ENCODE peak calls at places on chromosomes 3 and 15, in ten cellular contexts. One of them, this sample, is unnamed.

GRCh38 chr3:73188707-73189106 is 127.2 kb downstream of the EBLN2 start:
- DNase-seq in LoVo: no peak
- DNase-seq in heart right ventricle: no peak
- DNase-seq in astrocyte of the spinal cord: no peak
- DNase-seq in NCI-H1092: no peak
- DNase-seq in AG08396: no peak
- DNase-seq in neuronal stem cell: no peak
- DNase-seq in amygdala: no peak
- DNase-seq in NCI-H2227 treated with DMSO at 0.1 percent for 48 hours: no peak
- DNase-seq in activated naive CD8-positive, alpha-beta T cell treated with anti-CD3 and anti-CD28 coated beads for 36 hours: no peak
- DNase-seq in this sample: no peak

GRCh38 chr15:42371125-42371524 is 11.8 kb downstream of the CAPN3 start:
- DNase-seq in NCI-H1092: no peak
- DNase-seq in neuronal stem cell: no peak
- DNase-seq in NCI-H2227 treated with DMSO at 0.1 percent for 48 hours: no peak
- DNase-seq in LoVo: peak; percentile 28
- DNase-seq in activated naive CD8-positive, alpha-beta T cell treated with anti-CD3 and anti-CD28 coated beads for 36 hours: no peak
- DNase-seq in astrocyte of the spinal cord: no peak
- DNase-seq in amygdala: no peak
- DNase-seq in heart right ventricle: no peak
- DNase-seq in AG08396: no peak
- DNase-seq in this sample: no peak

GRCh38 chr15:37931868-37932267 is 2.6 kb upstream of the TMCO5A start:
- DNase-seq in NCI-H1092: no peak
- DNase-seq in heart right ventricle: no peak
- DNase-seq in activated naive CD8-positive, alpha-beta T cell treated with anti-CD3 and anti-CD28 coated beads for 36 hours: no peak
- DNase-seq in LoVo: no peak
- DNase-seq in NCI-H2227 treated with DMSO at 0.1 percent for 48 hours: no peak
- DNase-seq in amygdala: no peak
- DNase-seq in neuronal stem cell: no peak
- DNase-seq in astrocyte of the spinal cord: peak; percentile 25
- DNase-seq in AG08396: no peak
- DNase-seq in this sample: peak; percentile 41

GRCh38 chr3:141308588-141309218 is 59.6 kb upstream of the ZBTB38 start:
- DNase-seq in LoVo: peak; percentile 63
- DNase-seq in AG08396: peak; percentile 45
- DNase-seq in NCI-H1092: peak; percentile 43
- DNase-seq in activated naive CD8-positive, alpha-beta T cell treated with anti-CD3 and anti-CD28 coated beads for 36 hours: no peak
- DNase-seq in heart right ventricle: peak; percentile 42
- DNase-seq in neuronal stem cell: peak; percentile 45
- DNase-seq in amygdala: no peak
- DNase-seq in astrocyte of the spinal cord: peak; percentile 42
- DNase-seq in NCI-H2227 treated with DMSO at 0.1 percent for 48 hours: no peak
- DNase-seq in this sample: peak; percentile 53

GRCh38 chr15:77183066-77183465 is 112.2 kb upstream of the TSPAN3 start:
- DNase-seq in NCI-H2227 treated with DMSO at 0.1 percent for 48 hours: no peak
- DNase-seq in activated naive CD8-positive, alpha-beta T cell treated with anti-CD3 and anti-CD28 coated beads for 36 hours: no peak
- DNase-seq in NCI-H1092: no peak
- DNase-seq in AG08396: no peak
- DNase-seq in neuronal stem cell: no peak
- DNase-seq in astrocyte of the spinal cord: no peak
- DNase-seq in heart right ventricle: no peak
- DNase-seq in LoVo: no peak
- DNase-seq in amygdala: no peak
- DNase-seq in this sample: no peak

GRCh38 chr3:101170806-101171558 is 149.4 kb downstream of the IMPG2 start:
- DNase-seq in amygdala: no peak
- DNase-seq in NCI-H1092: no peak
- DNase-seq in NCI-H2227 treated with DMSO at 0.1 percent for 48 hours: no peak
- DNase-seq in LoVo: no peak
- DNase-seq in heart right ventricle: no peak
- DNase-seq in neuronal stem cell: no peak
- DNase-seq in astrocyte of the spinal cord: no peak
- DNase-seq in AG08396: no peak
- DNase-seq in activated naive CD8-positive, alpha-beta T cell treated with anti-CD3 and anti-CD28 coated beads for 36 hours: no peak
- DNase-seq in this sample: no peak

GRCh38 chr3:173257797-173258196 is 116.8 kb upstream of the SPATA16 start:
- DNase-seq in neuronal stem cell: no peak
- DNase-seq in NCI-H2227 treated with DMSO at 0.1 percent for 48 hours: no peak
- DNase-seq in heart right ventricle: no peak
- DNase-seq in astrocyte of the spinal cord: no peak
- DNase-seq in NCI-H1092: no peak
- DNase-seq in activated naive CD8-positive, alpha-beta T cell treated with anti-CD3 and anti-CD28 coated beads for 36 hours: no peak
- DNase-seq in amygdala: no peak
- DNase-seq in AG08396: no peak
- DNase-seq in LoVo: no peak
- DNase-seq in this sample: no peak

GRCh38 chr3:182500294-182500693 is 293.0 kb upstream of the ATP11B start:
- DNase-seq in amygdala: no peak
- DNase-seq in heart right ventricle: no peak
- DNase-seq in NCI-H2227 treated with DMSO at 0.1 percent for 48 hours: no peak
- DNase-seq in AG08396: no peak
- DNase-seq in NCI-H1092: no peak
- DNase-seq in LoVo: no peak
- DNase-seq in astrocyte of the spinal cord: no peak
- DNase-seq in neuronal stem cell: peak; percentile 87
- DNase-seq in activated naive CD8-positive, alpha-beta T cell treated with anti-CD3 and anti-CD28 coated beads for 36 hours: no peak
- DNase-seq in this sample: no peak

GRCh38 chr3:41162981-41163380 is 36.3 kb upstream of the CTNNB1 start:
- DNase-seq in NCI-H2227 treated with DMSO at 0.1 percent for 48 hours: no peak
- DNase-seq in amygdala: no peak
- DNase-seq in neuronal stem cell: no peak
- DNase-seq in LoVo: no peak
- DNase-seq in AG08396: no peak
- DNase-seq in activated naive CD8-positive, alpha-beta T cell treated with anti-CD3 and anti-CD28 coated beads for 36 hours: no peak
- DNase-seq in NCI-H1092: no peak
- DNase-seq in heart right ventricle: no peak
- DNase-seq in astrocyte of the spinal cord: no peak
- DNase-seq in this sample: no peak

GRCh38 chr3:31405515-31405914 is 127.2 kb upstream of the STT3B start:
- DNase-seq in LoVo: no peak
- DNase-seq in NCI-H1092: no peak
- DNase-seq in amygdala: no peak
- DNase-seq in AG08396: no peak
- DNase-seq in neuronal stem cell: no peak
- DNase-seq in activated naive CD8-positive, alpha-beta T cell treated with anti-CD3 and anti-CD28 coated beads for 36 hours: no peak
- DNase-seq in astrocyte of the spinal cord: no peak
- DNase-seq in heart right ventricle: no peak
- DNase-seq in NCI-H2227 treated with DMSO at 0.1 percent for 48 hours: no peak
- DNase-seq in this sample: no peak

GRCh38 chr3:192303235-192303634 is 424.1 kb downstream of the FGF12 start:
- DNase-seq in LoVo: no peak
- DNase-seq in NCI-H1092: no peak
- DNase-seq in activated naive CD8-positive, alpha-beta T cell treated with anti-CD3 and anti-CD28 coated beads for 36 hours: no peak
- DNase-seq in NCI-H2227 treated with DMSO at 0.1 percent for 48 hours: no peak
- DNase-seq in AG08396: no peak
- DNase-seq in heart right ventricle: no peak
- DNase-seq in astrocyte of the spinal cord: no peak
- DNase-seq in amygdala: no peak
- DNase-seq in neuronal stem cell: peak; percentile 4
- DNase-seq in this sample: no peak

GRCh38 chr3:194384569-194385001 is 14.5 kb downstream of the GP5 start:
- DNase-seq in AG08396: no peak
- DNase-seq in astrocyte of the spinal cord: no peak
- DNase-seq in amygdala: no peak
- DNase-seq in activated naive CD8-positive, alpha-beta T cell treated with anti-CD3 and anti-CD28 coated beads for 36 hours: no peak
- DNase-seq in LoVo: no peak
- DNase-seq in neuronal stem cell: no peak
- DNase-seq in NCI-H1092: no peak
- DNase-seq in heart right ventricle: no peak
- DNase-seq in NCI-H2227 treated with DMSO at 0.1 percent for 48 hours: no peak
- DNase-seq in this sample: no peak

GRCh38 chr3:29764059-29764458 is 483.2 kb downstream of the RBMS3 start:
- DNase-seq in NCI-H1092: no peak
- DNase-seq in NCI-H2227 treated with DMSO at 0.1 percent for 48 hours: no peak
- DNase-seq in heart right ventricle: no peak
- DNase-seq in neuronal stem cell: no peak
- DNase-seq in astrocyte of the spinal cord: peak; percentile 77
- DNase-seq in activated naive CD8-positive, alpha-beta T cell treated with anti-CD3 and anti-CD28 coated beads for 36 hours: no peak
- DNase-seq in LoVo: no peak
- DNase-seq in amygdala: no peak
- DNase-seq in AG08396: no peak
- DNase-seq in this sample: no peak

GRCh38 chr3:197807969-197808587 is 17.0 kb downstream of the LRCH3 start:
- DNase-seq in heart right ventricle: no peak
- DNase-seq in LoVo: no peak
- DNase-seq in amygdala: no peak
- DNase-seq in NCI-H1092: no peak
- DNase-seq in astrocyte of the spinal cord: peak; percentile 32
- DNase-seq in neuronal stem cell: no peak
- DNase-seq in NCI-H2227 treated with DMSO at 0.1 percent for 48 hours: no peak
- DNase-seq in activated naive CD8-positive, alpha-beta T cell treated with anti-CD3 and anti-CD28 coated beads for 36 hours: no peak
- DNase-seq in AG08396: no peak
- DNase-seq in this sample: no peak

GRCh38 chr15:83653639-83654378 is at the start of gene ADAMTSL3:
- DNase-seq in astrocyte of the spinal cord: peak; percentile 11
- DNase-seq in NCI-H1092: no peak
- DNase-seq in activated naive CD8-positive, alpha-beta T cell treated with anti-CD3 and anti-CD28 coated beads for 36 hours: no peak
- DNase-seq in AG08396: peak; percentile 84
- DNase-seq in heart right ventricle: peak; percentile 90
- DNase-seq in neuronal stem cell: peak; percentile 64
- DNase-seq in LoVo: no peak
- DNase-seq in amygdala: no peak
- DNase-seq in NCI-H2227 treated with DMSO at 0.1 percent for 48 hours: peak; percentile 7
- DNase-seq in this sample: no peak

GRCh38 chr15:88623061-88623460 is 1.9 kb downstream of the AEN start:
- DNase-seq in neuronal stem cell: no peak
- DNase-seq in activated naive CD8-positive, alpha-beta T cell treated with anti-CD3 and anti-CD28 coated beads for 36 hours: peak; percentile 66
- DNase-seq in LoVo: peak; percentile 85
- DNase-seq in AG08396: peak; percentile 88
- DNase-seq in NCI-H2227 treated with DMSO at 0.1 percent for 48 hours: no peak
- DNase-seq in astrocyte of the spinal cord: peak; percentile 74
- DNase-seq in amygdala: no peak
- DNase-seq in heart right ventricle: no peak
- DNase-seq in NCI-H1092: no peak
- DNase-seq in this sample: peak; percentile 93

GRCh38 chr3:13654330-13655073 is 105.6 kb downstream of the FBLN2 start:
- DNase-seq in astrocyte of the spinal cord: no peak
- DNase-seq in heart right ventricle: no peak
- DNase-seq in AG08396: no peak
- DNase-seq in LoVo: no peak
- DNase-seq in NCI-H2227 treated with DMSO at 0.1 percent for 48 hours: no peak
- DNase-seq in amygdala: no peak
- DNase-seq in neuronal stem cell: no peak
- DNase-seq in activated naive CD8-positive, alpha-beta T cell treated with anti-CD3 and anti-CD28 coated beads for 36 hours: peak; percentile 46
- DNase-seq in NCI-H1092: no peak
- DNase-seq in this sample: no peak

GRCh38 chr15:58139631-58140522 is 1.7 kb downstream of the AQP9 start:
- DNase-seq in astrocyte of the spinal cord: no peak
- DNase-seq in neuronal stem cell: no peak
- DNase-seq in NCI-H1092: no peak
- DNase-seq in heart right ventricle: no peak
- DNase-seq in activated naive CD8-positive, alpha-beta T cell treated with anti-CD3 and anti-CD28 coated beads for 36 hours: no peak
- DNase-seq in LoVo: no peak
- DNase-seq in NCI-H2227 treated with DMSO at 0.1 percent for 48 hours: no peak
- DNase-seq in AG08396: no peak
- DNase-seq in amygdala: no peak
- DNase-seq in this sample: no peak